ENCODE peak calls at places on chromosomes 4 and X, in six cellular contexts. M is MM.1S; N is iris pigment epithelial cell; J is effector memory CD4-positive, alpha-beta T cell; W is heart left ventricle; C is aorta. P is an unnamed sample.

GRCh38 chr4:165605811-165606210 is 227.0 kb downstream of the CPE start:
- DNase-seq in M (no peak), N (no peak), J (no peak), W (no peak), C (no peak), P (no peak)

GRCh38 chr4:73740353-73740778 is at the start of gene CXCL8:
- DNase-seq in M (no peak), N (peak; percentile 98), J (no peak), W (peak; percentile 67), C (peak; percentile 60), P (peak; percentile 79)

GRCh38 chr4:102683846-102684581 is 76.8 kb downstream of the MANBA start:
- DNase-seq in M (no peak), N (no peak), J (no peak), W (no peak), C (no peak), P (no peak)

GRCh38 chr4:113433116-113433515 is 328.4 kb downstream of the CAMK2D start:
- DNase-seq in M (no peak), N (no peak), J (no peak), W (no peak), C (no peak), P (no peak)

GRCh38 chr4:75696036-75696435 is 22.8 kb upstream of the G3BP2 start:
- DNase-seq in M (no peak), N (no peak), J (no peak), W (peak; percentile 46), C (no peak), P (no peak)

GRCh38 chr4:772118-772517 is 53.8 kb downstream of the CPLX1 start:
- DNase-seq in M (no peak), N (no peak), J (no peak), W (peak; percentile 26), C (no peak), P (no peak)

GRCh38 chr4:1708581-1708980 is 3.5 kb downstream of the SLBP start:
- DNase-seq in M (no peak), N (no peak), J (no peak), W (no peak), C (no peak), P (no peak)

GRCh38 chr4:118867311-118868067 is 21.2 kb upstream of the SYNPO2 start:
- DNase-seq in M (no peak), N (no peak), J (no peak), W (no peak), C (no peak), P (no peak)

GRCh38 chr4:5887361-5888221 is 5.3 kb downstream of the CRMP1 start:
- DNase-seq in M (no peak), N (no peak), J (no peak), W (no peak), C (no peak), P (no peak)

GRCh38 chr4:145557720-145558119 is 61.5 kb upstream of the MMAA start:
- DNase-seq in M (peak; percentile 77), N (peak; percentile 79), J (no peak), W (peak; percentile 57), C (peak; percentile 54), P (no peak)

GRCh38 chrX:155766321-155766720 is 114.8 kb upstream of the VAMP7 start:
- DNase-seq in M (no peak), N (no peak), J (no peak), W (no peak), C (no peak), P (no peak)

GRCh38 chr4:87092389-87093141 is 127.9 kb downstream of the KLHL8 start:
- DNase-seq in M (no peak), N (peak; percentile 93), J (no peak), W (peak; percentile 74), C (peak; percentile 68), P (no peak)

GRCh38 chrX:40573763-40574162 is 7.0 kb upstream of the ATP6AP2 start:
- DNase-seq in M (peak; percentile 37), N (peak; percentile 28), J (no peak), W (no peak), C (no peak), P (no peak)

GRCh38 chrX:108022491-108023089 is 22.3 kb upstream of the VSIG1 start:
- DNase-seq in M (no peak), N (peak; percentile 42), J (no peak), W (no peak), C (no peak), P (no peak)

GRCh38 chrX:134520860-134521390 is 61.0 kb downstream of the HPRT1 start:
- DNase-seq in M (peak; percentile 57), N (peak; percentile 69), J (no peak), W (no peak), C (no peak), P (no peak)

GRCh38 chr4:156243015-156243414 is 289.3 kb upstream of the CTSO start:
- DNase-seq in M (no peak), N (no peak), J (no peak), W (no peak), C (no peak), P (no peak)

GRCh38 chr4:30720021-30720655 is at the start of gene PCDH7:
- DNase-seq in M (no peak), N (peak; percentile 73), J (no peak), W (peak; percentile 39), C (no peak), P (no peak)

GRCh38 chrX:81201692-81202412 is at the start of the genes HMGN5 and SH3BGRL:
- DNase-seq in M (peak; percentile 78), N (peak; percentile 87), J (peak; percentile 30), W (peak; percentile 84), C (peak; percentile 92), P (peak; percentile 90)

GRCh38 chr4:113733685-113734084 is 27.9 kb downstream of the CAMK2D start:
- DNase-seq in M (no peak), N (no peak), J (no peak), W (no peak), C (no peak), P (no peak)

GRCh38 chr4:16294455-16294854 is 68.2 kb upstream of the TAPT1 start:
- DNase-seq in M (no peak), N (peak; percentile 48), J (no peak), W (no peak), C (no peak), P (no peak)

GRCh38 chrX:12975999-12976558 is 1.2 kb downstream of the TMSB4X start:
- DNase-seq in M (peak; percentile 18), N (peak; percentile 43), J (no peak), W (peak; percentile 43), C (peak; percentile 65), P (peak; percentile 88)

GRCh38 chrX:12974797-12975669 is at the start of gene TMSB4X:
- DNase-seq in M (peak; percentile 71), N (peak; percentile 76), J (peak; percentile 73), W (peak; percentile 86), C (peak; percentile 91), P (peak; percentile 97)

GRCh38 chrX:75038925-75039324 is 113.7 kb upstream of the NEXMIF start:
- DNase-seq in M (no peak), N (peak; percentile 45), J (no peak), W (no peak), C (no peak), P (no peak)

GRCh38 chr4:128590034-128590740 is 219.3 kb upstream of the JADE1 start:
- DNase-seq in M (no peak), N (peak; percentile 31), J (no peak), W (no peak), C (no peak), P (no peak)

GRCh38 chr4:187814737-187815465 is 180.7 kb upstream of the ZFP42 start:
- DNase-seq in M (no peak), N (peak; percentile 22), J (no peak), W (no peak), C (no peak), P (no peak)

GRCh38 chr4:13240066-13240465 is 244.1 kb downstream of the RAB28 start:
- DNase-seq in M (no peak), N (peak; percentile 22), J (no peak), W (no peak), C (no peak), P (no peak)

GRCh38 chr4:84877051-84877833 is 89.2 kb downstream of the WDFY3 start:
- DNase-seq in M (no peak), N (peak; percentile 82), J (no peak), W (no peak), C (no peak), P (no peak)

GRCh38 chr4:184668511-184669114 is 19.1 kb downstream of the PRIMPOL start:
- DNase-seq in M (peak; percentile 72), N (peak; percentile 53), J (no peak), W (no peak), C (no peak), P (no peak)

GRCh38 chrX:24619647-24620046 is 27.5 kb downstream of the PCYT1B start:
- DNase-seq in M (no peak), N (peak; percentile 45), J (no peak), W (no peak), C (no peak), P (no peak)

GRCh38 chr4:153792007-153792892 is 3.4 kb upstream of the SFRP2 start:
- DNase-seq in M (no peak), N (no peak), J (no peak), W (peak; percentile 34), C (peak; percentile 74), P (peak; percentile 86)

GRCh38 chrX:40818236-40818635 is 82.9 kb upstream of the MED14 start:
- DNase-seq in M (no peak), N (peak; percentile 8), J (no peak), W (no peak), C (no peak), P (no peak)

P was measured in posterior vena cava.